ENCODE peak calls at places on chromosomes 5 and 9, in ten cellular contexts. Z, W, M, O, H, A, C, N, R and Y are unnamed samples.

GRCh38 chr5:1396029-1396816 is 49.0 kb downstream of the SLC6A3 start:
- DNase-seq in H (no peak), A (no peak), R (no peak), M (no peak), C (no peak), W (no peak), N (no peak), O (no peak), Z (no peak), Y (no peak)

GRCh38 chr9:136867480-136867879 is 1.4 kb upstream of the EDF1 start:
- DNase-seq in W (no peak), M (no peak), N (no peak), R (no peak), H (no peak), C (no peak), A (no peak), O (no peak), Z (no peak), Y (peak)

GRCh38 chr5:107957023-107957422 is 286.3 kb upstream of the EFNA5 start:
- DNase-seq in A (no peak), M (no peak), C (no peak), W (no peak), N (no peak), R (no peak), H (no peak), O (no peak), Z (no peak), Y (no peak)

GRCh38 chr5:180283026-180283615 is 8.8 kb downstream of the MAPK9 start:
- DNase-seq in N (peak), A (peak), O (no peak), C (no peak), W (no peak), R (no peak), Z (no peak), H (no peak), M (no peak), Y (no peak)

GRCh38 chr5:115262066-115262404 is 642 bp downstream of the PGGT1B start:
- DNase-seq in C (no peak), O (no peak), Z (no peak), N (peak), M (no peak), A (peak), H (no peak), W (peak), R (no peak), Y (no peak)

GRCh38 chr9:134189475-134190231 is 25.3 kb upstream of the RNU6ATAC start:
- DNase-seq in H (peak), W (no peak), Z (no peak), A (no peak), N (no peak), R (no peak), O (peak), C (no peak), M (no peak), Y (no peak)

GRCh38 chr5:180348316-180348715 is 4.8 kb downstream of the GFPT2 start:
- DNase-seq in R (no peak), A (no peak), M (no peak), C (no peak), N (no peak), W (no peak), H (no peak), Z (no peak), O (no peak), Y (no peak)

GRCh38 chr5:79107020-79107796 is 4.4 kb upstream of the BHMT start:
- DNase-seq in W (no peak), N (no peak), R (peak), A (no peak), Z (no peak), C (no peak), M (no peak), O (no peak), H (no peak), Y (no peak)

GRCh38 chr9:123397975-123398374 is 42.0 kb downstream of the CRB2 start:
- DNase-seq in N (no peak), W (no peak), C (no peak), Z (no peak), A (no peak), O (no peak), H (no peak), M (no peak), R (no peak), Y (no peak)

GRCh38 chr5:170572453-170572852 is 68.6 kb downstream of the KCNIP1 start:
- DNase-seq in A (peak), C (no peak), M (no peak), Z (no peak), H (no peak), N (peak), R (no peak), O (no peak), W (peak), Y (no peak)

GRCh38 chr5:437281-437771 is 5.7 kb upstream of the EXOC3 start:
- DNase-seq in H (no peak), O (no peak), W (no peak), A (no peak), C (no peak), R (no peak), N (no peak), M (no peak), Z (no peak), Y (no peak)

GRCh38 chr9:18673179-18673578 is 199.2 kb downstream of the ADAMTSL1 start:
- DNase-seq in H (no peak), Z (no peak), M (no peak), N (no peak), A (peak), W (no peak), R (no peak), C (no peak), O (no peak), Y (no peak)

GRCh38 chr5:39943811-39944210 is 519.0 kb upstream of the DAB2 start:
- DNase-seq in C (no peak), O (no peak), R (no peak), Z (no peak), N (peak), W (no peak), A (no peak), H (no peak), M (no peak), Y (no peak)

GRCh38 chr5:167671176-167671575 is 620.3 kb upstream of the WWC1 start:
- DNase-seq in M (no peak), C (no peak), A (peak), O (no peak), Z (no peak), W (no peak), R (no peak), H (no peak), N (peak), Y (no peak)

GRCh38 chr9:137457406-137458193 is 1.5 kb downstream of the NSMF start:
- DNase-seq in Z (peak), A (no peak), N (no peak), O (peak), W (no peak), M (no peak), R (no peak), H (peak), C (no peak), Y (no peak)

GRCh38 chr9:84997472-84997871 is 327.9 kb downstream of the NTRK2 start:
- DNase-seq in H (no peak), W (no peak), R (no peak), N (no peak), O (no peak), A (no peak), M (no peak), Z (no peak), C (no peak), Y (no peak)

GRCh38 chr9:81424431-81424830 is 264.9 kb downstream of the TLE1 start:
- DNase-seq in O (no peak), N (no peak), A (no peak), H (no peak), R (no peak), Z (no peak), C (no peak), W (no peak), M (no peak), Y (no peak)

GRCh38 chr9:70935856-70936255 is 185.6 kb downstream of the TRPM3 start:
- DNase-seq in C (no peak), R (no peak), M (no peak), W (no peak), Z (no peak), A (no peak), O (no peak), N (no peak), H (no peak), Y (no peak)

GRCh38 chr5:108617467-108618435 is 129.9 kb upstream of the FER start:
- DNase-seq in M (no peak), W (no peak), R (no peak), Z (no peak), A (no peak), O (no peak), C (no peak), N (no peak), H (no peak), Y (no peak)

GRCh38 chr5:170280090-170280493 is 17.5 kb downstream of the LCP2 start:
- DNase-seq in M (no peak), Z (peak), O (no peak), A (no peak), W (no peak), C (no peak), H (no peak), R (no peak), N (no peak), Y (no peak)

GRCh38 chr5:52665544-52665943 is 122.2 kb upstream of the ITGA1 start:
- DNase-seq in M (no peak), H (no peak), C (no peak), A (no peak), W (no peak), N (no peak), O (no peak), R (no peak), Z (peak), Y (no peak)

GRCh38 chr9:137745541-137745991 is 126.8 kb downstream of the EHMT1 start:
- DNase-seq in M (no peak), N (peak), W (peak), A (peak), R (no peak), O (peak), Z (no peak), C (peak), H (no peak), Y (no peak)

GRCh38 chr5:1801954-1802295 is 718 bp downstream of the NDUFS6 start:
- DNase-seq in A (no peak), W (peak), O (no peak), H (peak), C (peak), M (no peak), Z (no peak), R (no peak), N (peak), Y (peak)

GRCh38 chr5:141598389-141599360 is 20.1 kb downstream of the DIAPH1 start:
- DNase-seq in O (no peak), Z (no peak), R (no peak), M (no peak), H (no peak), W (no peak), N (no peak), A (peak), C (no peak), Y (no peak)

GRCh38 chr5:179680014-179680779 is 637 bp downstream of the CBY3 start:
- DNase-seq in H (no peak), C (no peak), M (no peak), W (no peak), Z (no peak), R (no peak), A (no peak), N (no peak), O (no peak), Y (no peak)

GRCh38 chr5:127878174-127878750 is 175.1 kb downstream of the CCDC192 start:
- DNase-seq in N (peak), C (peak), H (no peak), M (no peak), R (peak), A (peak), O (peak), W (peak), Z (no peak), Y (no peak)

GRCh38 chr5:32534056-32534455 is 51.3 kb upstream of the SUB1 start:
- DNase-seq in W (no peak), M (no peak), O (no peak), R (no peak), Z (peak), H (no peak), A (no peak), C (no peak), N (no peak), Y (no peak)

GRCh38 chr9:16869140-16869903 is 1.1 kb downstream of the BNC2 start:
- DNase-seq in A (no peak), R (no peak), W (no peak), N (no peak), M (no peak), C (no peak), O (no peak), H (no peak), Z (peak), Y (no peak)

GRCh38 chr9:3497406-3497805 is 28.4 kb downstream of the RFX3 start:
- DNase-seq in N (peak), M (no peak), A (peak), O (no peak), C (no peak), R (no peak), H (no peak), Z (no peak), W (no peak), Y (no peak)

GRCh38 chr5:60522299-60522915 is 177.6 kb downstream of the DEPDC1B start:
- DNase-seq in Z (no peak), M (no peak), W (no peak), R (no peak), A (no peak), N (no peak), O (peak), C (peak), H (no peak), Y (no peak)

GRCh38 chr5:154829589-154830218 is 20.7 kb downstream of the FAXDC2 start:
- DNase-seq in Z (no peak), R (no peak), H (no peak), N (peak), A (peak), W (peak), M (no peak), O (no peak), C (no peak), Y (no peak)

GRCh38 chr9:79362100-79363081 is 209.4 kb upstream of the TLE4 start:
- DNase-seq in A (no peak), H (no peak), Z (no peak), N (peak), C (no peak), R (no peak), W (peak), O (no peak), M (no peak), Y (no peak)
- H3K4me3 ChIP-seq in A (no peak), H (no peak), Z (no peak), N (no peak), C (no peak), R (no peak), W (peak), O (no peak), M (no peak), Y (no peak)

GRCh38 chr5:135566422-135567416 is 12.1 kb downstream of the CXCL14 start:
- DNase-seq in O (no peak), W (no peak), C (no peak), N (no peak), M (no peak), Z (no peak), R (no peak), A (no peak), H (no peak), Y (no peak)
- TF ChIP-seq CTCF in O (no peak), W (no peak), C (peak), N (no peak), M (no peak), Z (no peak), R (no peak), A (no peak), H (no peak), Y (no peak)

DNA sequence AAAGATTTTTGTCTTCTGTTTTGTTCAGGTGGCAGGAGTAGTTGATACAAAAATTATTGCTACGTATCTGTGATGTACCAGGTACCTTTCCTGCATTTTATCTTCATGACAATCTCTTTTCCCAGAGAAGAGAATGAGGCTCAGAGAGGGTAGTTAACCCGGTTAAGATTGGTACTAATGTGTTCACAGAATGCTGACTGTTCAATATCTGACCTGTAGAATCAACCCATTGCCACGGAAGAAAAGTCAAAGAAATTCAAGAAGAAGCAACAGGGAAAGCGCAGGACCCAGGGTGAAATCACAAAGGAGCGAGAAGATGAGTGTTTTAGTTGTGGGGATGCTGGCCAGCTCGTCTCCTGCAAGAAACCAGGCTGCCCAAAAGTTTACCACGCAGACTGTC is 11.8 kb downstream of the RAB24 start:
- DNase-seq in O (no peak), Z (no peak), R (no peak), C (no peak), M (no peak), A (no peak), H (no peak), W (no peak), N (no peak), Y (no peak)
- H3K4me3 ChIP-seq in O (no peak), Z (no peak), R (no peak), C (no peak), M (no peak), A (no peak), H (no peak), W (no peak), N (no peak), Y (no peak)

GRCh38 chr5:173513521-173513991 is 102.9 kb downstream of the BOD1 start:
- DNase-seq in N (no peak), Z (no peak), R (no peak), O (no peak), W (peak), C (no peak), M (no peak), A (no peak), H (no peak), Y (no peak)
- TF ChIP-seq CTCF in N (no peak), Z (no peak), R (no peak), O (no peak), W (no peak), C (no peak), M (no peak), A (no peak), H (no peak), Y (no peak)

GRCh38 chr9:132407196-132407595 is 556 bp upstream of the TTF1 start:
- DNase-seq in R (no peak), W (no peak), M (no peak), O (no peak), N (no peak), Z (no peak), H (no peak), C (no peak), A (no peak), Y (no peak)
- H3K4me3 ChIP-seq in R (peak), W (peak), M (peak), O (peak), N (peak), Z (peak), H (peak), C (peak), A (peak), Y (peak)

DNA sequence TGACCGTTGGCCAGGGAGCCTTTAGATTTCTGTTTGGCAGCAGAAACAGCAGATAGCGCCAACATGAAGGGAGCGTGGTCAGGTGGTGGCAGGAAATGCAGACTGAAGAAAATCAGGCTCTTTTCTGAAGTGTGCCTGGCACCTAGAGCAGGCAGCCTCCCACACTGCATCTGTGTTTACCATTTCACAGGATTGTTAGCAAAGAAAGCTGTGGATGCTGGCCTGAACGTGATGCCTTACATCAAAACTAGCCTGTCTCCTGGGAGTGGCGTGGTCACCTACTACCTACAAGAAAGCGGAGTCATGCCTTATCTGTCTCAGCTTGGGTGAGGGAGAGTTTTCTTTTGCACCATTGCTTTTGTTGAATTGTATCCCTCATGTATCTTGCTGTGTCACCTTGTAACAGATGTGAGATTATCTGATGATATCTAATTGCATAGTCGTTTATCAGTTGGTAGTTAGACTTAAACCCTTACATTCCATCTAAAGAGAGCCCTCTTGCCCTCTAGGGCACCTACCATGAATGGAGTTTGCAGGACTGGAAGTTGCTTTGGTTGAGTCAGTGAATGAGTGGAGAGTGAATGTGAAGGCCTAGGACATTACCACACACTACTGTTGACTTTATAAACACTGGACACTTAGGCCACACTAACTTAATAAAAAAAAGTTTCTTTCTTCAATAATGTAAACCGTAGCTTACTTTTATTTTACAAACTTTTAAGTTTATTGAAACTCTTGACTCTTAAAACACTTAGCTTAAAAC is 42.8 kb downstream of the ACO1 start:
- DNase-seq in R (no peak), N (no peak), H (no peak), C (no peak), Z (no peak), O (no peak), W (no peak), A (no peak), M (no peak), Y (no peak)
- TF ChIP-seq CTCF in R (no peak), N (no peak), H (no peak), C (no peak), Z (no peak), O (no peak), W (no peak), A (no peak), M (no peak), Y (no peak)

GRCh38 chr5:43045236-43045635 is 5.1 kb upstream of the ANXA2R start:
- DNase-seq in N (no peak), R (no peak), H (no peak), W (no peak), Z (no peak), M (no peak), O (no peak), A (no peak), C (no peak), Y (no peak)

GRCh38 chr5:43043400-43043756 is 3.3 kb upstream of the ANXA2R start:
- DNase-seq in O (no peak), A (no peak), M (no peak), W (no peak), R (no peak), Z (no peak), H (no peak), C (no peak), N (no peak), Y (no peak)

GRCh38 chr5:43042626-43043399 is 2.7 kb upstream of the ANXA2R start:
- DNase-seq in O (peak), H (peak), R (no peak), Z (peak), W (peak), A (peak), M (no peak), N (peak), C (peak), Y (peak)

GRCh38 chr5:43046474-43046873 is 6.4 kb upstream of the ANXA2R start:
- DNase-seq in H (no peak), O (no peak), W (no peak), C (no peak), M (no peak), Z (no peak), R (no peak), N (no peak), A (no peak), Y (no peak)

GRCh38 chr5:43044181-43044914 is 4.2 kb upstream of the ANXA2R start:
- DNase-seq in A (no peak), N (no peak), M (no peak), C (no peak), W (no peak), O (no peak), R (no peak), H (no peak), Z (peak), Y (peak)
- H3K4me3 ChIP-seq in A (no peak), N (no peak), M (peak), C (no peak), W (no peak), O (no peak), R (peak), H (no peak), Z (no peak), Y (peak)